ENCODE peak calls at places on chromosomes 5 and 9, in ten cellular contexts. F is ascending aorta; L is GM13976; W is body of pancreas; S is OCI-LY7; A is heart right ventricle; J is fibroblast of lung; M is lower leg skin; R is activated CD8-positive, alpha-beta T cell treated with anti-CD3 and anti-CD28 coated beads for 36 hours; O is MM.1S. V is an unnamed sample.

GRCh38 chr9:9914174-9914573 is 698.6 kb downstream of the PTPRD start:
- DNase-seq in F (no peak), L (no peak), W (no peak), S (no peak), A (no peak), J (no peak), M (no peak), R (no peak), O (no peak), V (no peak)

GRCh38 chr5:169697976-169698375 is 60.9 kb downstream of the DOCK2 start:
- DNase-seq in F (no peak), L (no peak), W (no peak), S (no peak), A (no peak), J (no peak), M (no peak), R (no peak), O (no peak), V (no peak)

GRCh38 chr9:6855860-6856259 is 98.1 kb downstream of the KDM4C start:
- DNase-seq in F (no peak), L (no peak), W (peak; percentile 30), S (no peak), A (no peak), J (no peak), M (no peak), R (no peak), O (no peak), V (no peak)

GRCh38 chr9:130406278-130406895 is 38.4 kb upstream of the ASS1 start:
- DNase-seq in F (no peak), L (no peak), W (no peak), S (no peak), A (no peak), J (no peak), M (no peak), R (no peak), O (no peak), V (no peak)

GRCh38 chr9:100352201-100352726 is 478 bp downstream of the TEX10 start:
- DNase-seq in F (no peak), L (no peak), W (peak; percentile 43), S (peak; percentile 59), A (peak; percentile 9), J (peak; percentile 21), M (peak; percentile 27), R (peak; percentile 51), O (peak; percentile 34), V (peak; percentile 50)

GRCh38 chr5:136799806-136800372 is 434.5 kb upstream of the TRPC7 start:
- DNase-seq in F (no peak), L (no peak), W (no peak), S (no peak), A (no peak), J (peak; percentile 44), M (no peak), R (no peak), O (no peak), V (no peak)

GRCh38 chr5:74020488-74020887 is 394.5 kb downstream of the ARHGEF28 start:
- DNase-seq in F (no peak), L (no peak), W (no peak), S (no peak), A (no peak), J (no peak), M (no peak), R (no peak), O (no peak), V (no peak)

GRCh38 chr9:569276-569675 is 272.2 kb upstream of the DMRT1 start:
- DNase-seq in F (no peak), L (no peak), W (no peak), S (peak; percentile 77), A (no peak), J (no peak), M (no peak), R (no peak), O (no peak), V (no peak)

GRCh38 chr9:7239708-7240107 is 481.9 kb downstream of the KDM4C start:
- DNase-seq in F (no peak), L (no peak), W (no peak), S (no peak), A (no peak), J (no peak), M (no peak), R (no peak), O (no peak), V (no peak)

GRCh38 chr5:180366303-180366702 is 13.2 kb upstream of the GFPT2 start:
- DNase-seq in F (no peak), L (no peak), W (no peak), S (no peak), A (no peak), J (peak; percentile 17), M (no peak), R (no peak), O (no peak), V (no peak)

GRCh38 chr5:151204051-151204450 is 19.8 kb downstream of the CCDC69 start:
- DNase-seq in F (no peak), L (no peak), W (no peak), S (no peak), A (no peak), J (no peak), M (no peak), R (no peak), O (no peak), V (no peak)

GRCh38 chr9:34347800-34348158 is 18.4 kb downstream of the NUDT2 start:
- DNase-seq in F (no peak), L (no peak), W (no peak), S (no peak), A (no peak), J (no peak), M (no peak), R (no peak), O (no peak), V (no peak)

GRCh38 chr5:92777421-92777820 is 803.6 kb downstream of the NR2F1-AS1 start:
- DNase-seq in F (no peak), L (no peak), W (no peak), S (no peak), A (no peak), J (peak; percentile 27), M (no peak), R (no peak), O (no peak), V (no peak)

GRCh38 chr5:91140657-91141056 is 242.5 kb downstream of the ARRDC3 start:
- DNase-seq in F (no peak), L (no peak), W (no peak), S (no peak), A (no peak), J (no peak), M (no peak), R (no peak), O (no peak), V (no peak)

GRCh38 chr5:24789631-24790354 is 145.0 kb upstream of the CDH10 start:
- DNase-seq in F (no peak), L (no peak), W (no peak), S (no peak), A (no peak), J (peak; percentile 17), M (no peak), R (no peak), O (no peak), V (no peak)

GRCh38 chr5:101943784-101944183 is 352.3 kb downstream of the SLCO4C1 start:
- DNase-seq in F (no peak), L (no peak), W (no peak), S (peak; percentile 7), A (no peak), J (peak; percentile 6), M (no peak), R (no peak), O (no peak), V (no peak)

GRCh38 chr5:101937041-101937440 is 359.0 kb downstream of the SLCO4C1 start:
- DNase-seq in F (no peak), L (no peak), W (no peak), S (no peak), A (no peak), J (no peak), M (no peak), R (no peak), O (no peak), V (no peak)

GRCh38 chr5:101942321-101942882 is 353.7 kb downstream of the SLCO4C1 start:
- DNase-seq in F (no peak), L (no peak), W (peak; percentile 26), S (peak; percentile 35), A (no peak), J (peak; percentile 8), M (no peak), R (peak; percentile 13), O (peak; percentile 40), V (peak; percentile 14)
- TF ChIP-seq CTCF in F (no peak), L (peak; percentile 36), W (peak; percentile 61), S (peak; percentile 80), A (no peak), J (no peak), M (no peak), R (peak; percentile 28), O (peak; percentile 74), V (peak; percentile 62)

DNA sequence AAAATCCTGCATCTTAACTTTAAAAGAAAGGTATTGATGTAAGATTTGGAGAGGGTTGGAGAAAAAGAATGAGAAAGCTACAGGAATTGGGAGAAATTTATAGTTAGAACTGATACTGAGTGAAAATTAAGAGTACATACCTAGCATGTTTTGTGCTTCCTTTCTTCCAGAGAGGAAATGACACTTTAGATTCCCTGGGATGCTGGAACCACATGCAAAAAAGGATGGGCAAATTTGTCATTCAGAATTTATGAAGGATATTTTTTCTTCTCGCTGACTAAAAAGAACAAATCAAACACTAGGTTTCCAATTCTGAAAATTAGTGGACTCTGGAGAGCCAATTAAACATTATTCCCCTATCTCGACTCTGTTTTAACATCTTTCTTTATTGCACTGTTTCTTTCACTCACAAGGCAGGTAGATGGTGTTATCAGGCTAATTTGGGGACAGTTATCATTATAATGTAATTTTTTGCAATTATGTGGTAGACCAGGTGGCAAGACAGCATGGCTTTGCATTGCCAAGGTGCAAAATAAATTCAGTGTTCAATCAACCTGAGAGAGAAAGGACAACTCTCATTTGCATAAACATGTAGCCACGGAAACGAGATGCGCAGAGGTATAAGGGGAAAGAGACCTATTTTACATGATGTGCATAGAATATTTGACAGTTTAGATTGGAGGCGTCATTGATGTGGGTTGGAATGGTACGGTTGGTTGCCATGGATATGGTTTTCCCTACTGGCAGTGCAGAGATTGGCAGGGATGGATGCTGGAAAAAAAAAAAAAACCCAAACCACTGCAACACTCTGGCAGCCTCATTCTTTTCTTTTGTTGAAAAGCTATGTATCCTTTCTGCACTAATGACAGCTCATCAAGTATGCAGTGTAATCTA is 320.4 kb upstream of the CCNH start:
- DNase-seq in F (no peak), L (no peak), W (no peak), S (no peak), A (no peak), J (no peak), M (no peak), R (no peak), O (no peak), V (no peak)
- TF ChIP-seq CTCF in F (no peak), L (no peak), W (no peak), S (no peak), A (no peak), J (no peak), M (no peak), R (no peak), O (no peak), V (no peak)

GRCh38 chr5:75156585-75156984 is 80.1 kb downstream of the ANKRD31 start:
- DNase-seq in F (no peak), L (no peak), W (no peak), S (no peak), A (no peak), J (no peak), M (no peak), R (no peak), O (no peak), V (no peak)
- TF ChIP-seq CTCF in F (no peak), L (no peak), W (no peak), S (peak; percentile 14), A (no peak), J (peak; percentile 14), M (no peak), R (no peak), O (no peak), V (no peak)

GRCh38 chr5:11334404-11334803 is 569.8 kb downstream of the CTNND2 start:
- DNase-seq in F (no peak), L (no peak), W (no peak), S (no peak), A (no peak), J (no peak), M (no peak), R (no peak), O (no peak), V (no peak)
- TF ChIP-seq CTCF in F (no peak), L (no peak), W (no peak), S (no peak), A (no peak), J (no peak), M (no peak), R (no peak), O (no peak), V (no peak)

V was measured in GM10248.